ENCODE peak calls at places on chromosomes 5 and 9, in four cellular contexts. One of them, this sample, is unnamed.

GRCh38 chr5:38497946-38498345 is 58.5 kb downstream of the LIFR start:
- DNase-seq in A549: peak
- DNase-seq in HepG2: peak
- DNase-seq in K562: peak
- DNase-seq in this sample: peak

GRCh38 chr5:83559141-83559785 is 87.7 kb downstream of the VCAN start:
- DNase-seq in A549: no peak
- DNase-seq in HepG2: peak
- DNase-seq in K562: no peak
- DNase-seq in this sample: no peak

GRCh38 chr9:34171753-34172535 is 6.9 kb upstream of the UBAP1 start:
- DNase-seq in A549: no peak
- DNase-seq in HepG2: no peak
- DNase-seq in K562: no peak
- DNase-seq in this sample: no peak

GRCh38 chr9:4490705-4491620 is 695 bp downstream of the SLC1A1 start:
- DNase-seq in A549: no peak
- DNase-seq in HepG2: no peak
- DNase-seq in K562: no peak
- DNase-seq in this sample: no peak

GRCh38 chr9:93262537-93263310 is 78.8 kb downstream of the WNK2 start:
- DNase-seq in A549: no peak
- DNase-seq in HepG2: no peak
- DNase-seq in K562: no peak
- DNase-seq in this sample: no peak

GRCh38 chr5:110354896-110355295 is 371.6 kb downstream of the TMEM232 start:
- DNase-seq in A549: no peak
- DNase-seq in HepG2: no peak
- DNase-seq in K562: no peak
- DNase-seq in this sample: no peak

GRCh38 chr5:18395126-18396110 is 761.2 kb downstream of the TAF11L14 start:
- DNase-seq in A549: no peak
- DNase-seq in HepG2: no peak
- DNase-seq in K562: no peak
- DNase-seq in this sample: no peak

GRCh38 chr5:59099270-59099994 is 516.6 kb downstream of the RAB3C start:
- DNase-seq in A549: peak
- DNase-seq in HepG2: peak
- DNase-seq in K562: no peak
- DNase-seq in this sample: peak

GRCh38 chr5:172872997-172873491 is 39.0 kb downstream of the ERGIC1 start:
- DNase-seq in A549: no peak
- DNase-seq in HepG2: no peak
- DNase-seq in K562: no peak
- DNase-seq in this sample: peak

GRCh38 chr5:157681048-157681447 is 9.7 kb downstream of the C5orf52 start:
- DNase-seq in A549: no peak
- DNase-seq in HepG2: no peak
- DNase-seq in K562: no peak
- DNase-seq in this sample: no peak

GRCh38 chr9:94870793-94871558 is 144.5 kb downstream of the AOPEP start:
- DNase-seq in A549: peak
- DNase-seq in HepG2: no peak
- DNase-seq in K562: no peak
- DNase-seq in this sample: no peak

GRCh38 chr9:36396985-36397384 is 3.1 kb downstream of the RNF38 start:
- DNase-seq in A549: peak
- DNase-seq in HepG2: no peak
- DNase-seq in K562: no peak
- DNase-seq in this sample: no peak

GRCh38 chr5:144460608-144461007 is 289.9 kb downstream of the KCTD16 start:
- DNase-seq in A549: no peak
- DNase-seq in HepG2: no peak
- DNase-seq in K562: no peak
- DNase-seq in this sample: no peak

GRCh38 chr5:407801-408268 is 35.1 kb upstream of the EXOC3 start:
- DNase-seq in A549: no peak
- DNase-seq in HepG2: no peak
- DNase-seq in K562: no peak
- DNase-seq in this sample: no peak
- TF ChIP-seq MAZ in A549: no peak
- TF ChIP-seq MAZ in HepG2: no peak
- TF ChIP-seq MAZ in K562: no peak
- TF ChIP-seq MAZ in this sample: no peak

GRCh38 chr9:98442114-98442513 is 186.7 kb upstream of the TBC1D2 start:
- DNase-seq in A549: no peak
- DNase-seq in HepG2: no peak
- DNase-seq in K562: peak
- DNase-seq in this sample: no peak
- H3K4me3 ChIP-seq in A549: no peak
- H3K4me3 ChIP-seq in HepG2: no peak
- H3K4me3 ChIP-seq in K562: no peak
- H3K4me3 ChIP-seq in this sample: no peak

GRCh38 chr5:167688731-167689130 is 602.7 kb upstream of the WWC1 start:
- DNase-seq in A549: no peak
- DNase-seq in HepG2: no peak
- DNase-seq in K562: no peak
- DNase-seq in this sample: peak

GRCh38 chr5:167678457-167678856 is 613.0 kb upstream of the WWC1 start:
- DNase-seq in A549: no peak
- DNase-seq in HepG2: no peak
- DNase-seq in K562: no peak
- DNase-seq in this sample: no peak

GRCh38 chr5:167688331-167688730 is 603.1 kb upstream of the WWC1 start:
- DNase-seq in A549: no peak
- DNase-seq in HepG2: no peak
- DNase-seq in K562: no peak
- DNase-seq in this sample: no peak

GRCh38 chr5:167684251-167684650 is 607.2 kb upstream of the WWC1 start:
- DNase-seq in A549: no peak
- DNase-seq in HepG2: no peak
- DNase-seq in K562: no peak
- DNase-seq in this sample: peak
- TF ChIP-seq MAZ in A549: no peak
- TF ChIP-seq MAZ in HepG2: no peak
- TF ChIP-seq MAZ in K562: no peak
- TF ChIP-seq MAZ in this sample: no peak

GRCh38 chr5:1517838-1518237 is 5.9 kb downstream of the LPCAT1 start:
- DNase-seq in A549: no peak
- DNase-seq in HepG2: no peak
- DNase-seq in K562: no peak
- DNase-seq in this sample: no peak
- H3K4me3 ChIP-seq in A549: no peak
- H3K4me3 ChIP-seq in HepG2: no peak
- H3K4me3 ChIP-seq in K562: no peak
- H3K4me3 ChIP-seq in this sample: no peak

GRCh38 chr5:95822038-95822407 is 503 bp downstream of the GLRX start:
- DNase-seq in A549: peak
- DNase-seq in HepG2: no peak
- DNase-seq in K562: peak
- DNase-seq in this sample: peak
- TF ChIP-seq MAZ in A549: no peak
- TF ChIP-seq MAZ in HepG2: no peak
- TF ChIP-seq MAZ in K562: no peak
- TF ChIP-seq MAZ in this sample: no peak

GRCh38 chr9:87499455-87500015 is 1.9 kb downstream of the DAPK1 start:
- DNase-seq in A549: no peak
- DNase-seq in HepG2: no peak
- DNase-seq in K562: no peak
- DNase-seq in this sample: no peak
- H3K4me3 ChIP-seq in A549: peak
- H3K4me3 ChIP-seq in HepG2: peak
- H3K4me3 ChIP-seq in K562: peak
- H3K4me3 ChIP-seq in this sample: no peak

GRCh38 chr5:55991768-55992486 is 2.8 kb downstream of the IL6ST start:
- DNase-seq in A549: no peak
- DNase-seq in HepG2: peak
- DNase-seq in K562: no peak
- DNase-seq in this sample: no peak
- TF ChIP-seq MAZ in A549: no peak
- TF ChIP-seq MAZ in HepG2: no peak
- TF ChIP-seq MAZ in K562: no peak
- TF ChIP-seq MAZ in this sample: no peak

This sample was measured in IMR-90.